ENCODE peak calls at places on chromosomes 12 and 14, in seven cellular contexts. One of them, this sample, is unnamed.

GRCh38 chr12:127820846-127821245 is 446.1 kb upstream of the TMEM132C start:
- DNase-seq in activated CD4-positive, alpha-beta T cell treated with anti-CD3 and anti-CD28 coated beads, Interleukin-2, amount 50 U/mL, for 24 hours: no peak
- DNase-seq in left kidney: no peak
- DNase-seq in kidney tubule cell: no peak
- DNase-seq in bronchial epithelial cell: no peak
- DNase-seq in NCI-H460: no peak
- DNase-seq in type B pancreatic cell: no peak
- DNase-seq in this sample: peak

GRCh38 chr12:116044181-116044580 is 233.3 kb downstream of the MED13L start:
- DNase-seq in activated CD4-positive, alpha-beta T cell treated with anti-CD3 and anti-CD28 coated beads, Interleukin-2, amount 50 U/mL, for 24 hours: no peak
- DNase-seq in left kidney: no peak
- DNase-seq in kidney tubule cell: no peak
- DNase-seq in bronchial epithelial cell: no peak
- DNase-seq in NCI-H460: no peak
- DNase-seq in type B pancreatic cell: no peak
- DNase-seq in this sample: no peak

GRCh38 chr12:15856097-15856982 is 25.8 kb upstream of the STRAP start:
- DNase-seq in activated CD4-positive, alpha-beta T cell treated with anti-CD3 and anti-CD28 coated beads, Interleukin-2, amount 50 U/mL, for 24 hours: peak
- DNase-seq in left kidney: peak
- DNase-seq in kidney tubule cell: peak
- DNase-seq in bronchial epithelial cell: peak
- DNase-seq in NCI-H460: peak
- DNase-seq in type B pancreatic cell: no peak
- DNase-seq in this sample: no peak

GRCh38 chr14:58876613-58877012 is 238.9 kb downstream of the DACT1 start:
- DNase-seq in activated CD4-positive, alpha-beta T cell treated with anti-CD3 and anti-CD28 coated beads, Interleukin-2, amount 50 U/mL, for 24 hours: no peak
- DNase-seq in left kidney: no peak
- DNase-seq in kidney tubule cell: no peak
- DNase-seq in bronchial epithelial cell: no peak
- DNase-seq in NCI-H460: no peak
- DNase-seq in type B pancreatic cell: no peak
- DNase-seq in this sample: no peak

GRCh38 chr14:61511558-61511924 is 183.8 kb upstream of the HIF1A start:
- DNase-seq in activated CD4-positive, alpha-beta T cell treated with anti-CD3 and anti-CD28 coated beads, Interleukin-2, amount 50 U/mL, for 24 hours: peak
- DNase-seq in left kidney: peak
- DNase-seq in kidney tubule cell: no peak
- DNase-seq in bronchial epithelial cell: peak
- DNase-seq in NCI-H460: no peak
- DNase-seq in type B pancreatic cell: no peak
- DNase-seq in this sample: no peak

GRCh38 chr14:44494125-44494524 is 13.0 kb downstream of the FSCB start:
- DNase-seq in activated CD4-positive, alpha-beta T cell treated with anti-CD3 and anti-CD28 coated beads, Interleukin-2, amount 50 U/mL, for 24 hours: no peak
- DNase-seq in left kidney: no peak
- DNase-seq in kidney tubule cell: no peak
- DNase-seq in bronchial epithelial cell: no peak
- DNase-seq in NCI-H460: no peak
- DNase-seq in type B pancreatic cell: no peak
- DNase-seq in this sample: no peak

GRCh38 chr14:31113794-31114193 is 87.6 kb upstream of the STRN3 start:
- DNase-seq in activated CD4-positive, alpha-beta T cell treated with anti-CD3 and anti-CD28 coated beads, Interleukin-2, amount 50 U/mL, for 24 hours: no peak
- DNase-seq in left kidney: no peak
- DNase-seq in kidney tubule cell: no peak
- DNase-seq in bronchial epithelial cell: no peak
- DNase-seq in NCI-H460: no peak
- DNase-seq in type B pancreatic cell: no peak
- DNase-seq in this sample: no peak

GRCh38 chr12:121811434-121812319 is 7.9 kb downstream of the SETD1B start:
- DNase-seq in activated CD4-positive, alpha-beta T cell treated with anti-CD3 and anti-CD28 coated beads, Interleukin-2, amount 50 U/mL, for 24 hours: no peak
- DNase-seq in left kidney: peak
- DNase-seq in kidney tubule cell: peak
- DNase-seq in bronchial epithelial cell: no peak
- DNase-seq in NCI-H460: no peak
- DNase-seq in type B pancreatic cell: peak
- DNase-seq in this sample: no peak

GRCh38 chr12:104588048-104588942 is 131.5 kb downstream of the CHST11 start:
- DNase-seq in activated CD4-positive, alpha-beta T cell treated with anti-CD3 and anti-CD28 coated beads, Interleukin-2, amount 50 U/mL, for 24 hours: no peak
- DNase-seq in left kidney: peak
- DNase-seq in kidney tubule cell: peak
- DNase-seq in bronchial epithelial cell: peak
- DNase-seq in NCI-H460: no peak
- DNase-seq in type B pancreatic cell: no peak
- DNase-seq in this sample: no peak

GRCh38 chr12:33438890-33439586 is 581 bp downstream of the SYT10 start:
- DNase-seq in activated CD4-positive, alpha-beta T cell treated with anti-CD3 and anti-CD28 coated beads, Interleukin-2, amount 50 U/mL, for 24 hours: no peak
- DNase-seq in left kidney: peak
- DNase-seq in kidney tubule cell: peak
- DNase-seq in bronchial epithelial cell: no peak
- DNase-seq in NCI-H460: no peak
- DNase-seq in type B pancreatic cell: no peak
- DNase-seq in this sample: no peak

This sample was measured in esophagus muscularis mucosa.